ENCODE peak calls at places on chromosomes 4 and X, in ten cellular contexts. K, V, G, O, T, W, Z, B, U and D are unnamed samples.

GRCh38 chrX:118164138-118164537 is 47.5 kb upstream of the KLHL13 start:
- DNase-seq in K (no peak), V (peak; percentile 3), G (no peak), O (no peak), T (no peak), W (no peak), Z (no peak), B (peak; percentile 48), U (no peak), D (no peak)

GRCh38 chrX:84187501-84188319 is at the start of gene RPS6KA6:
- DNase-seq in K (peak; percentile 36), V (no peak), G (peak; percentile 62), O (no peak), T (peak; percentile 14), W (peak; percentile 18), Z (peak; percentile 5), B (peak; percentile 22), U (peak; percentile 31), D (peak; percentile 34)

GRCh38 chr4:153521995-153522799 is 56.0 kb downstream of the TMEM131L start:
- DNase-seq in K (no peak), V (no peak), G (no peak), O (no peak), T (no peak), W (no peak), Z (no peak), B (no peak), U (no peak), D (no peak)

GRCh38 chrX:64975491-64975890 is 759 bp downstream of the ZC4H2 start:
- DNase-seq in K (peak; percentile 27), V (no peak), G (no peak), O (no peak), T (peak; percentile 13), W (peak; percentile 3), Z (peak; percentile 5), B (no peak), U (peak; percentile 28), D (no peak)

GRCh38 chr4:86657382-86657781 is 63.3 kb downstream of the PTPN13 start:
- DNase-seq in K (no peak), V (no peak), G (no peak), O (no peak), T (no peak), W (no peak), Z (no peak), B (no peak), U (no peak), D (no peak)

GRCh38 chrX:7147431-7147977 is at the start of gene STS:
- DNase-seq in K (peak; percentile 18), V (no peak), G (peak; percentile 68), O (peak; percentile 60), T (peak; percentile 38), W (no peak), Z (peak; percentile 27), B (peak; percentile 14), U (peak; percentile 55), D (peak; percentile 23)

GRCh38 chr4:87108142-87108546 is 112.3 kb downstream of the KLHL8 start:
- DNase-seq in K (no peak), V (peak; percentile 67), G (peak; percentile 73), O (no peak), T (no peak), W (peak; percentile 84), Z (peak; percentile 43), B (peak; percentile 85), U (no peak), D (no peak)

GRCh38 chrX:123704781-123705180 is 28.1 kb downstream of the THOC2 start:
- DNase-seq in K (no peak), V (no peak), G (no peak), O (no peak), T (no peak), W (no peak), Z (no peak), B (no peak), U (no peak), D (no peak)

GRCh38 chrX:65697173-65697572 is 29.7 kb downstream of the MSN start:
- DNase-seq in K (no peak), V (no peak), G (no peak), O (no peak), T (no peak), W (peak; percentile 17), Z (no peak), B (peak; percentile 79), U (no peak), D (no peak)

GRCh38 chrX:52988985-52989917 is 30.9 kb upstream of the FAM156A start:
- DNase-seq in K (no peak), V (peak; percentile 5), G (peak; percentile 29), O (peak; percentile 38), T (no peak), W (no peak), Z (no peak), B (no peak), U (no peak), D (no peak)

GRCh38 chr4:23686169-23686903 is 203.5 kb downstream of the PPARGC1A start:
- DNase-seq in K (no peak), V (no peak), G (no peak), O (no peak), T (no peak), W (no peak), Z (no peak), B (no peak), U (no peak), D (no peak)

GRCh38 chr4:113684534-113685091 is 76.9 kb downstream of the CAMK2D start:
- DNase-seq in K (no peak), V (no peak), G (no peak), O (peak; percentile 69), T (peak; percentile 71), W (peak; percentile 72), Z (peak; percentile 83), B (peak; percentile 84), U (peak; percentile 47), D (no peak)

GRCh38 chrX:110600745-110601310 is 194.8 kb downstream of the CHRDL1 start:
- DNase-seq in K (no peak), V (no peak), G (no peak), O (no peak), T (no peak), W (no peak), Z (no peak), B (no peak), U (no peak), D (no peak)

GRCh38 chr4:15506464-15506863 is 36.8 kb downstream of the CC2D2A start:
- DNase-seq in K (no peak), V (no peak), G (no peak), O (no peak), T (no peak), W (peak; percentile 39), Z (no peak), B (peak; percentile 82), U (no peak), D (no peak)

GRCh38 chrX:28584025-28584424 is 3.2 kb upstream of the IL1RAPL1 start:
- DNase-seq in K (no peak), V (no peak), G (no peak), O (no peak), T (no peak), W (no peak), Z (no peak), B (no peak), U (no peak), D (no peak)

GRCh38 chrX:28582494-28582893 is 4.8 kb upstream of the IL1RAPL1 start:
- DNase-seq in K (no peak), V (no peak), G (no peak), O (no peak), T (no peak), W (peak; percentile 32), Z (no peak), B (peak; percentile 58), U (no peak), D (no peak)

GRCh38 chrX:28585767-28586166 is 1.5 kb upstream of the IL1RAPL1 start:
- DNase-seq in K (no peak), V (no peak), G (no peak), O (no peak), T (no peak), W (no peak), Z (no peak), B (no peak), U (no peak), D (no peak)

GRCh38 chrX:28586291-28586690 is 955 bp upstream of the IL1RAPL1 start:
- DNase-seq in K (peak; percentile 11), V (no peak), G (no peak), O (no peak), T (peak; percentile 19), W (peak; percentile 61), Z (peak; percentile 22), B (peak; percentile 45), U (no peak), D (no peak)

GRCh38 chrX:28581522-28581921 is 5.7 kb upstream of the IL1RAPL1 start:
- DNase-seq in K (no peak), V (no peak), G (no peak), O (no peak), T (no peak), W (no peak), Z (no peak), B (no peak), U (no peak), D (no peak)
- TF ChIP-seq CTCF in K (no peak), V (no peak), G (no peak), O (no peak), T (no peak), W (no peak), Z (no peak), B (no peak), U (no peak), D (no peak)

DNA sequence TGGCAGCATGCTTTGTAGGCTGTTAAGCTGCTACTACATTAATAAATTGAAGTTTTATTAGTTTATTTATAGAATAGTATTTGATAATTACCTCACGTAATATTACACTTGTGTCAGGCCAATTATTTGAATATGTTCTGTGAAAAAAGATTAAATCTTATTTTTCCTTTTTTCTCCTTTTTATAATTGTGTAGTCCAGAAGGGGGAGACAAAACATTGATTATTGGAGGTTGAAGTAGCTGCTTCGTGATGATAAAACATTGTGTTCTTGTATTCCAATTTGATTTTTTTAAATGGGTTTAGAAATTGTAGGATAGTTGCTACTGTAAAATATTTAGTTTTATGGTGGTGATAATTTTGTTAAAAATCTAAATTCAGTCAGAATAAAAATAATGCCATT is 85.7 kb downstream of the DIAPH2 start:
- DNase-seq in K (no peak), V (peak; percentile 1), G (no peak), O (no peak), T (no peak), W (peak; percentile 48), Z (no peak), B (peak; percentile 18), U (no peak), D (peak; percentile 11)
- TF ChIP-seq CTCF in K (peak; percentile 35), V (peak; percentile 30), G (no peak), O (no peak), T (peak; percentile 51), W (no peak), Z (peak; percentile 38), B (peak; percentile 62), U (peak; percentile 42), D (peak; percentile 47)

DNA sequence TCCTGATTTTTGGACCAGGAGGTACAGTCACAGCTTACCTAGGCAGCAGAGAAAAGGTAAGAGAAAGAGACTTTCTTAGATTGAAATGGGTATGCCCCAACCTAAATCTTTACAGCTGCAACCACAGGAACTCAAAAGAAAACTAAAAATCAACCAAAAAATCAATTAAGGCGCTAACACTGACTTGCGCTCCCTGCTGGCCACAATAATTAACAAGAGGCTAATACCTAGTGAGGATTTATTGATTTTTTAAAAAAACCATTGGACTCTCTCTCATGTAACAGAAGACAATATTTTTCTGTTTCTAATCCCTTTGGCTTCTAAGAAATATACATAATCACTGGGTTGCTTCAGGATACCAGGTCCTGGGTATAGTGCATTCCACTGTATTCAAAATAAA is 153.9 kb upstream of the TENM3 start:
- DNase-seq in K (peak; percentile 15), V (no peak), G (no peak), O (no peak), T (no peak), W (no peak), Z (no peak), B (no peak), U (no peak), D (peak; percentile 33)
- TF ChIP-seq CTCF in K (peak; percentile 57), V (no peak), G (no peak), O (no peak), T (no peak), W (no peak), Z (no peak), B (no peak), U (peak; percentile 53), D (peak; percentile 29)

GRCh38 chrX:74232859-74233258 is 71.1 kb upstream of the ZCCHC13 start:
- DNase-seq in K (no peak), V (no peak), G (no peak), O (no peak), T (no peak), W (peak; percentile 25), Z (no peak), B (peak; percentile 23), U (no peak), D (no peak)
- TF ChIP-seq CTCF in K (peak; percentile 35), V (no peak), G (no peak), O (no peak), T (no peak), W (no peak), Z (no peak), B (no peak), U (no peak), D (no peak)